ENCODE peak calls at places on chromosomes 5 and 9, in nine cellular contexts. One of them, this sample, is unnamed. For H3K36me3, the result is how much of the 10 kb centered on the place peaks cover.

GRCh38 chr9:95076696-95077052 is 240.8 kb downstream of the FANCC start:
- DNase-seq in fibroblast of lung: no peak
- DNase-seq in tibial artery: no peak
- DNase-seq in lower lobe of right lung: no peak
- DNase-seq in adrenal gland: no peak
- DNase-seq in GM23338: no peak
- DNase-seq in thyroid gland: no peak
- DNase-seq in brain microvascular endothelial cell: no peak
- DNase-seq in lung: no peak
- DNase-seq in this sample: no peak

GRCh38 chr9:124011460-124012301 is at the start of gene LHX2:
- DNase-seq in fibroblast of lung: peak
- DNase-seq in tibial artery: no peak
- DNase-seq in lower lobe of right lung: no peak
- DNase-seq in adrenal gland: peak
- DNase-seq in GM23338: peak
- DNase-seq in thyroid gland: peak
- DNase-seq in brain microvascular endothelial cell: peak
- DNase-seq in lung: no peak
- DNase-seq in this sample: peak

GRCh38 chr5:159427180-159428012 is 97.1 kb upstream of the IL12B start:
- DNase-seq in fibroblast of lung: no peak
- DNase-seq in tibial artery: no peak
- DNase-seq in lower lobe of right lung: no peak
- DNase-seq in adrenal gland: no peak
- DNase-seq in GM23338: no peak
- DNase-seq in thyroid gland: no peak
- DNase-seq in brain microvascular endothelial cell: no peak
- DNase-seq in lung: no peak
- DNase-seq in this sample: no peak

GRCh38 chr9:112848316-112849151 is 42.1 kb downstream of the SLC46A2 start:
- DNase-seq in fibroblast of lung: peak
- DNase-seq in tibial artery: no peak
- DNase-seq in lower lobe of right lung: no peak
- DNase-seq in adrenal gland: no peak
- DNase-seq in GM23338: peak
- DNase-seq in thyroid gland: no peak
- DNase-seq in brain microvascular endothelial cell: no peak
- DNase-seq in lung: no peak
- DNase-seq in this sample: no peak

GRCh38 chr9:112663681-112664080 is 54.2 kb downstream of the INIP start:
- DNase-seq in fibroblast of lung: no peak
- DNase-seq in tibial artery: no peak
- DNase-seq in lower lobe of right lung: no peak
- DNase-seq in adrenal gland: no peak
- DNase-seq in GM23338: no peak
- DNase-seq in thyroid gland: no peak
- DNase-seq in brain microvascular endothelial cell: no peak
- DNase-seq in lung: no peak
- DNase-seq in this sample: no peak

GRCh38 chr9:38527507-38527906 is 92.9 kb downstream of the ANKRD18A start:
- DNase-seq in fibroblast of lung: peak
- DNase-seq in tibial artery: no peak
- DNase-seq in lower lobe of right lung: no peak
- DNase-seq in adrenal gland: no peak
- DNase-seq in GM23338: no peak
- DNase-seq in thyroid gland: no peak
- DNase-seq in brain microvascular endothelial cell: peak
- DNase-seq in lung: no peak
- DNase-seq in this sample: no peak

GRCh38 chr9:126169736-126170135 is 156.9 kb upstream of the MVB12B start:
- DNase-seq in fibroblast of lung: no peak
- DNase-seq in tibial artery: no peak
- DNase-seq in lower lobe of right lung: no peak
- DNase-seq in adrenal gland: no peak
- DNase-seq in GM23338: no peak
- DNase-seq in thyroid gland: no peak
- DNase-seq in brain microvascular endothelial cell: no peak
- DNase-seq in lung: peak
- DNase-seq in this sample: no peak

GRCh38 chr5:103800728-103801127 is 238.1 kb upstream of the NUDT12 start:
- DNase-seq in fibroblast of lung: peak
- DNase-seq in tibial artery: no peak
- DNase-seq in lower lobe of right lung: no peak
- DNase-seq in adrenal gland: peak
- DNase-seq in GM23338: no peak
- DNase-seq in thyroid gland: no peak
- DNase-seq in brain microvascular endothelial cell: no peak
- DNase-seq in lung: no peak
- DNase-seq in this sample: peak

GRCh38 chr5:8341416-8341815 is 472.5 kb downstream of the MTRR start:
- DNase-seq in fibroblast of lung: peak
- DNase-seq in tibial artery: no peak
- DNase-seq in lower lobe of right lung: no peak
- DNase-seq in adrenal gland: no peak
- DNase-seq in GM23338: no peak
- DNase-seq in thyroid gland: no peak
- DNase-seq in brain microvascular endothelial cell: peak
- DNase-seq in lung: no peak
- DNase-seq in this sample: no peak

GRCh38 chr5:107814183-107814582 is 143.4 kb upstream of the EFNA5 start:
- DNase-seq in fibroblast of lung: no peak
- DNase-seq in tibial artery: no peak
- DNase-seq in lower lobe of right lung: no peak
- DNase-seq in adrenal gland: no peak
- DNase-seq in GM23338: no peak
- DNase-seq in thyroid gland: no peak
- DNase-seq in brain microvascular endothelial cell: no peak
- DNase-seq in lung: no peak
- DNase-seq in this sample: no peak

GRCh38 chr5:32866138-32866537 is 155.0 kb downstream of the NPR3 start:
- DNase-seq in fibroblast of lung: peak
- DNase-seq in tibial artery: no peak
- DNase-seq in lower lobe of right lung: no peak
- DNase-seq in adrenal gland: no peak
- DNase-seq in GM23338: no peak
- DNase-seq in thyroid gland: no peak
- DNase-seq in brain microvascular endothelial cell: no peak
- DNase-seq in lung: no peak
- DNase-seq in this sample: no peak

GRCh38 chr9:121233906-121234901 is 32.5 kb upstream of the RAB14 start:
- DNase-seq in fibroblast of lung: peak
- DNase-seq in tibial artery: no peak
- DNase-seq in lower lobe of right lung: no peak
- DNase-seq in adrenal gland: no peak
- DNase-seq in GM23338: no peak
- DNase-seq in thyroid gland: no peak
- DNase-seq in brain microvascular endothelial cell: peak
- DNase-seq in lung: no peak
- DNase-seq in this sample: peak

GRCh38 chr9:86891091-86891490 is 56.2 kb downstream of the GAS1 start:
- DNase-seq in fibroblast of lung: no peak
- DNase-seq in tibial artery: no peak
- DNase-seq in lower lobe of right lung: no peak
- DNase-seq in adrenal gland: no peak
- DNase-seq in GM23338: no peak
- DNase-seq in thyroid gland: no peak
- DNase-seq in brain microvascular endothelial cell: no peak
- DNase-seq in lung: no peak
- DNase-seq in this sample: no peak

GRCh38 chr5:142784405-142784955 is 14.3 kb downstream of the ARHGAP26 start:
- DNase-seq in fibroblast of lung: no peak
- DNase-seq in tibial artery: no peak
- DNase-seq in lower lobe of right lung: no peak
- DNase-seq in adrenal gland: no peak
- DNase-seq in GM23338: no peak
- DNase-seq in thyroid gland: no peak
- DNase-seq in brain microvascular endothelial cell: no peak
- DNase-seq in lung: no peak
- DNase-seq in this sample: no peak

GRCh38 chr5:129122560-129122959 is 28.0 kb downstream of the ISOC1 start:
- DNase-seq in fibroblast of lung: no peak
- DNase-seq in tibial artery: no peak
- DNase-seq in lower lobe of right lung: no peak
- DNase-seq in adrenal gland: no peak
- DNase-seq in GM23338: no peak
- DNase-seq in thyroid gland: no peak
- DNase-seq in brain microvascular endothelial cell: no peak
- DNase-seq in lung: no peak
- DNase-seq in this sample: peak

GRCh38 chr9:129174724-129175514 is 3.1 kb downstream of the IER5L start:
- DNase-seq in fibroblast of lung: peak
- DNase-seq in tibial artery: peak
- DNase-seq in lower lobe of right lung: peak
- DNase-seq in adrenal gland: peak
- DNase-seq in GM23338: peak
- DNase-seq in thyroid gland: peak
- DNase-seq in brain microvascular endothelial cell: peak
- DNase-seq in lung: peak
- DNase-seq in this sample: peak

GRCh38 chr5:61866930-61867329 is 439.1 kb upstream of the KIF2A start:
- DNase-seq in fibroblast of lung: peak
- DNase-seq in tibial artery: no peak
- DNase-seq in lower lobe of right lung: no peak
- DNase-seq in adrenal gland: peak
- DNase-seq in GM23338: no peak
- DNase-seq in thyroid gland: no peak
- DNase-seq in brain microvascular endothelial cell: peak
- DNase-seq in lung: no peak
- DNase-seq in this sample: peak

GRCh38 chr5:172765766-172766286 is 5.2 kb downstream of the DUSP1 start:
- DNase-seq in fibroblast of lung: no peak
- DNase-seq in tibial artery: peak
- DNase-seq in lower lobe of right lung: no peak
- DNase-seq in adrenal gland: no peak
- DNase-seq in GM23338: no peak
- DNase-seq in thyroid gland: peak
- DNase-seq in brain microvascular endothelial cell: peak
- DNase-seq in lung: no peak
- DNase-seq in this sample: peak

GRCh38 chr9:98707158-98708102 is 1.3 kb downstream of the GABBR2 start:
- DNase-seq in fibroblast of lung: peak
- DNase-seq in tibial artery: no peak
- DNase-seq in lower lobe of right lung: peak
- DNase-seq in adrenal gland: peak
- DNase-seq in GM23338: peak
- DNase-seq in thyroid gland: peak
- DNase-seq in brain microvascular endothelial cell: peak
- DNase-seq in lung: peak
- DNase-seq in this sample: peak
- TF ChIP-seq CTCF in fibroblast of lung: peak
- TF ChIP-seq CTCF in tibial artery: no peak
- TF ChIP-seq CTCF in lower lobe of right lung: peak
- TF ChIP-seq CTCF in adrenal gland: peak
- TF ChIP-seq CTCF in GM23338: peak
- TF ChIP-seq CTCF in thyroid gland: peak
- TF ChIP-seq CTCF in brain microvascular endothelial cell: peak
- TF ChIP-seq CTCF in lung: no peak
- TF ChIP-seq CTCF in this sample: peak

DNA sequence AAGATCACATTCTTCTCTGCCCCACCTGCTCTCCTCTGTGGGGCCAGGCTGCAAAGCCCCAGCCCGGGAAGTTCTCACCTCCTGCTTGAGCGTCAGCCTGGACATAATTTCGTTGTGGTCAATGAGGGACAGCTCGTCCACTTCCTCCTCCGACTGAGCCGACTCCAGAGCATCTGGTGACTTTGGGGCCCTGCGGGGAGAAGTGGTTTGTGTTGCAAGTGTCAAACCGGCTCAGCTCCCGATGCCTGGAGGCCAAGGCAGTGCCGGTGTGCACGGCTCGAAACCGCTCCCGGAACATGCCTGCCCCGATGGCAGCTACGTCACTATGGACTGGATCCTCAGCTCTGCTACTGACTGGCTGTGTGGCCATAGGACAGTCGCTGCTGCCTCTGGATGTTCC is 52.8 kb downstream of the PRRT1B start:
- DNase-seq in fibroblast of lung: no peak
- DNase-seq in tibial artery: peak
- DNase-seq in lower lobe of right lung: peak
- DNase-seq in adrenal gland: peak
- DNase-seq in GM23338: no peak
- DNase-seq in thyroid gland: no peak
- DNase-seq in brain microvascular endothelial cell: no peak
- DNase-seq in lung: peak
- DNase-seq in this sample: no peak
- H3K36me3 ChIP-seq in fibroblast of lung: under half
- H3K36me3 ChIP-seq in tibial artery: half or more
- H3K36me3 ChIP-seq in lower lobe of right lung: half or more
- H3K36me3 ChIP-seq in adrenal gland: half or more
- H3K36me3 ChIP-seq in GM23338: under half
- H3K36me3 ChIP-seq in thyroid gland: under half
- H3K36me3 ChIP-seq in brain microvascular endothelial cell: under half
- H3K36me3 ChIP-seq in lung: under half
- H3K36me3 ChIP-seq in this sample: under half

DNA sequence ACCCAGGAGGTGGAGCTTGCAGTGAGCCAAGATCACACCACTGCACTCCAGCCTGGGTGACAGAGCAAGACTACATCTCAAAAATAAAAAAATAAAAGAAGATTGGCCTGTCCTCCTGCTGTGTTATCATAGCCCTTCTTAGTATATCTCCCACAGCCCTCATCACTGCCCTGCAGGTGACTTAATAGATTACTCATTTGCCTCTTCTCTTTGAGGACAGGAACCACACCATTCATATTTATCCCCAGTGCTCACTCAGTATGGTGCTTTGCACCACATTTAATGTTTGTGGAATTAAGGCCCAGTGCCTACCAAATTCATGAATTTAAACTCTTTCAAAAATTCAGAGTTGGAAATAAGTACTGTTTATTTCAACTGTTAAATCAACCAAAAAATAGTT is 10.3 kb downstream of the IDNK start:
- DNase-seq in fibroblast of lung: no peak
- DNase-seq in tibial artery: no peak
- DNase-seq in lower lobe of right lung: no peak
- DNase-seq in adrenal gland: no peak
- DNase-seq in GM23338: no peak
- DNase-seq in thyroid gland: no peak
- DNase-seq in brain microvascular endothelial cell: no peak
- DNase-seq in lung: no peak
- DNase-seq in this sample: no peak
- TF ChIP-seq CTCF in fibroblast of lung: no peak
- TF ChIP-seq CTCF in tibial artery: no peak
- TF ChIP-seq CTCF in lower lobe of right lung: no peak
- TF ChIP-seq CTCF in adrenal gland: no peak
- TF ChIP-seq CTCF in GM23338: no peak
- TF ChIP-seq CTCF in thyroid gland: no peak
- TF ChIP-seq CTCF in brain microvascular endothelial cell: no peak
- TF ChIP-seq CTCF in lung: no peak
- TF ChIP-seq CTCF in this sample: no peak

GRCh38 chr5:180336234-180337020 is 16.7 kb downstream of the GFPT2 start:
- DNase-seq in fibroblast of lung: no peak
- DNase-seq in tibial artery: no peak
- DNase-seq in lower lobe of right lung: peak
- DNase-seq in adrenal gland: no peak
- DNase-seq in GM23338: no peak
- DNase-seq in thyroid gland: no peak
- DNase-seq in brain microvascular endothelial cell: no peak
- DNase-seq in lung: no peak
- DNase-seq in this sample: no peak
- H3K36me3 ChIP-seq in fibroblast of lung: under half
- H3K36me3 ChIP-seq in tibial artery: under half
- H3K36me3 ChIP-seq in lower lobe of right lung: under half
- H3K36me3 ChIP-seq in adrenal gland: under half
- H3K36me3 ChIP-seq in GM23338: under half
- H3K36me3 ChIP-seq in thyroid gland: under half
- H3K36me3 ChIP-seq in brain microvascular endothelial cell: under half
- H3K36me3 ChIP-seq in lung: under half
- H3K36me3 ChIP-seq in this sample: under half

This sample was measured in bronchial epithelial cell.